ENCODE peak calls at places on chromosomes 5 and 9, in ten cellular contexts. W is stomach, F is AG10803, Q is IMR-90, M is esophagus muscularis mucosa, U is body of pancreas, K is cardiac muscle cell, N is AG09309, D is BE2C, S is fibroblast of mammary gland. Y is an unnamed sample.

GRCh38 chr9:72037571-72037970 is 22.8 kb downstream of the C9orf57 start:
- DNase-seq in F (peak), W (no peak), N (no peak), K (no peak), S (peak), Q (no peak), D (no peak), U (no peak), M (no peak), Y (no peak)

GRCh38 chr5:108415726-108416125 is 33.8 kb upstream of the FBXL17 start:
- DNase-seq in S (no peak), M (no peak), W (no peak), F (no peak), Q (no peak), U (no peak), K (no peak), N (no peak), D (no peak), Y (no peak)

GRCh38 chr5:13346401-13346800 is 598.1 kb downstream of the DNAH5 start:
- DNase-seq in U (no peak), W (no peak), N (no peak), M (no peak), D (no peak), F (no peak), K (no peak), S (no peak), Q (no peak), Y (no peak)

GRCh38 chr5:172640822-172641358 is at the start of gene NEURL1B:
- DNase-seq in U (peak), N (no peak), S (peak), Q (peak), F (peak), M (no peak), D (peak), K (peak), W (peak), Y (peak)

GRCh38 chr9:4092793-4093709 is 206.8 kb downstream of the GLIS3 start:
- DNase-seq in D (no peak), M (peak), U (no peak), W (no peak), S (no peak), N (no peak), Q (peak), K (peak), F (no peak), Y (peak)

GRCh38 chr5:129358069-129358468 is 102.0 kb upstream of the ADAMTS19 start:
- DNase-seq in F (no peak), N (no peak), U (no peak), D (no peak), M (no peak), K (no peak), W (no peak), Q (no peak), S (no peak), Y (no peak)

GRCh38 chr5:79809743-79810142 is 120.1 kb downstream of the CMYA5 start:
- DNase-seq in M (no peak), Q (no peak), U (no peak), F (no peak), W (no peak), N (no peak), K (no peak), D (no peak), S (peak), Y (no peak)

GRCh38 chr9:88388203-88388885 is at the start of gene SPIN1:
- DNase-seq in U (peak), N (no peak), M (peak), W (peak), D (peak), K (peak), Q (peak), F (peak), S (peak), Y (peak)

GRCh38 chr5:66854429-66854828 is 258.2 kb downstream of the MAST4 start:
- DNase-seq in N (no peak), U (no peak), F (no peak), Q (no peak), M (no peak), W (no peak), S (no peak), K (no peak), D (no peak), Y (no peak)

GRCh38 chr9:134182554-134183219 is 18.3 kb upstream of the RNU6ATAC start:
- DNase-seq in Q (peak), U (no peak), F (peak), K (no peak), S (no peak), M (no peak), N (no peak), W (no peak), D (no peak), Y (peak)

GRCh38 chr9:97510797-97511761 is 9.6 kb downstream of the TMOD1 start:
- DNase-seq in Q (peak), W (no peak), D (no peak), F (peak), K (peak), S (peak), M (no peak), U (no peak), N (peak), Y (peak)

GRCh38 chr5:13708432-13708831 is 236.1 kb downstream of the DNAH5 start:
- DNase-seq in S (no peak), U (no peak), D (no peak), K (no peak), F (peak), M (no peak), Q (peak), W (no peak), N (no peak), Y (no peak)

GRCh38 chr9:97703437-97704326 is 6.5 kb upstream of the XPA start:
- DNase-seq in D (peak), M (no peak), N (peak), Q (peak), U (peak), K (peak), W (no peak), F (peak), S (peak), Y (peak)

GRCh38 chr5:158553946-158554336 is 545.8 kb downstream of the EBF1 start:
- DNase-seq in D (no peak), F (no peak), K (no peak), W (no peak), M (no peak), N (no peak), S (peak), U (no peak), Q (no peak), Y (no peak)

GRCh38 chr5:58925627-58926545 is 343.0 kb downstream of the RAB3C start:
- DNase-seq in F (no peak), U (no peak), S (no peak), Q (no peak), M (no peak), D (no peak), W (no peak), K (no peak), N (no peak), Y (no peak)

GRCh38 chr5:109412981-109413402 is 3.2 kb upstream of the PJA2 start:
- DNase-seq in W (no peak), S (no peak), U (no peak), N (no peak), M (no peak), D (no peak), F (no peak), Q (no peak), K (no peak), Y (no peak)

GRCh38 chr5:79935992-79936643 is 54.9 kb downstream of the MTX3 start:
- DNase-seq in N (peak), K (peak), D (no peak), F (peak), M (no peak), Q (peak), S (peak), W (no peak), U (no peak), Y (peak)

GRCh38 chr5:59422026-59422941 is 471.2 kb downstream of the PDE4D start:
- DNase-seq in M (no peak), S (no peak), Q (no peak), F (no peak), U (no peak), N (no peak), D (no peak), K (no peak), W (no peak), Y (no peak)

GRCh38 chr9:96348261-96348660 is 35.2 kb downstream of the SLC35D2 start:
- DNase-seq in D (no peak), F (no peak), M (no peak), K (no peak), U (no peak), S (no peak), Q (no peak), N (no peak), W (no peak), Y (no peak)

GRCh38 chr9:18422296-18423036 is 51.5 kb upstream of the ADAMTSL1 start:
- DNase-seq in U (no peak), D (no peak), W (no peak), K (no peak), Q (no peak), M (no peak), S (no peak), N (no peak), F (no peak), Y (no peak)

GRCh38 chr5:35876454-35876853 is 19.8 kb downstream of the IL7R start:
- DNase-seq in N (no peak), U (no peak), K (no peak), D (no peak), Q (peak), S (peak), W (no peak), F (peak), M (no peak), Y (no peak)

GRCh38 chr9:83583151-83584014 is 39.6 kb upstream of the IDNK start:
- DNase-seq in D (peak), M (peak), K (peak), N (no peak), S (peak), U (peak), F (peak), W (peak), Q (peak), Y (peak)

GRCh38 chr5:1312206-1312605 is 17.3 kb upstream of the TERT start:
- DNase-seq in N (no peak), K (no peak), F (no peak), S (no peak), W (no peak), U (no peak), M (no peak), Q (no peak), D (no peak), Y (no peak)

GRCh38 chr5:165086424-165086823 is 1581.0 kb downstream of the MAT2B start:
- DNase-seq in Q (no peak), W (no peak), F (no peak), S (no peak), D (no peak), K (no peak), M (no peak), N (no peak), U (no peak), Y (no peak)

GRCh38 chr5:134131165-134131564 is 16.7 kb downstream of the TCF7 start:
- DNase-seq in W (no peak), D (no peak), S (no peak), Q (no peak), N (no peak), K (no peak), M (no peak), F (no peak), U (no peak), Y (no peak)

GRCh38 chr9:120759755-120760400 is 33.3 kb downstream of the FBXW2 start:
- DNase-seq in N (no peak), D (no peak), S (no peak), Q (no peak), M (no peak), W (no peak), F (no peak), K (no peak), U (no peak), Y (no peak)

GRCh38 chr5:1003296-1003937 is 5.2 kb upstream of the NKD2 start:
- DNase-seq in K (peak), W (peak), M (no peak), S (peak), D (no peak), Q (no peak), U (peak), F (no peak), N (no peak), Y (no peak)

GRCh38 chr5:76819851-76820280 is 1.0 kb downstream of the F2RL1 start:
- DNase-seq in F (no peak), D (no peak), W (peak), Q (no peak), M (no peak), K (no peak), S (no peak), N (no peak), U (peak), Y (no peak)

GRCh38 chr5:39501403-39501802 is 76.6 kb upstream of the DAB2 start:
- DNase-seq in N (no peak), D (no peak), M (no peak), K (peak), F (peak), U (no peak), W (no peak), Q (peak), S (peak), Y (peak)

GRCh38 chr5:150511641-150512367 is 3.9 kb downstream of the NDST1 start:
- DNase-seq in W (peak), K (peak), M (no peak), N (peak), S (peak), D (peak), U (no peak), F (peak), Q (peak), Y (peak)

GRCh38 chr5:10577371-10578291 is 13.8 kb downstream of the ANKRD33B start:
- DNase-seq in M (no peak), Q (no peak), W (no peak), U (no peak), F (peak), N (no peak), K (peak), D (no peak), S (peak), Y (peak)

GRCh38 chr5:139061856-139062255 is 136.3 kb downstream of the SIL1 start:
- DNase-seq in M (peak), Q (peak), K (peak), D (no peak), S (no peak), N (no peak), W (no peak), F (no peak), U (no peak), Y (peak)

GRCh38 chr5:133967715-133968056 is 739 bp downstream of the C5orf15 start:
- DNase-seq in U (no peak), K (peak), F (peak), N (no peak), S (peak), D (no peak), Q (peak), M (no peak), W (peak), Y (peak)

GRCh38 chr5:111386832-111387162 is 125.5 kb downstream of the STARD4 start:
- DNase-seq in F (no peak), D (no peak), N (no peak), S (no peak), M (no peak), W (no peak), Q (no peak), K (no peak), U (no peak), Y (no peak)

GRCh38 chr9:137445930-137446431 is 4.8 kb upstream of the ENTPD8 start:
- DNase-seq in M (no peak), N (no peak), D (peak), S (peak), U (peak), K (no peak), F (no peak), Q (no peak), W (no peak), Y (no peak)

GRCh38 chr9:1604942-1605560 is 410.1 kb upstream of the SMARCA2 start:
- DNase-seq in S (peak), Q (no peak), U (no peak), D (no peak), K (peak), M (no peak), W (no peak), N (no peak), F (peak), Y (peak)
- TF ChIP-seq CTCF in S (peak), Q (peak), U (no peak), D (peak), K (peak), M (peak), W (no peak), N (peak), F (peak), Y (peak)

GRCh38 chr9:6944896-6945295 is 187.1 kb downstream of the KDM4C start:
- DNase-seq in F (peak), D (no peak), Q (peak), W (no peak), S (peak), K (no peak), N (no peak), M (no peak), U (no peak), Y (no peak)
- H3K4me3 ChIP-seq in F (no peak), D (no peak), Q (no peak), W (no peak), S (no peak), K (no peak), N (no peak), M (no peak), U (no peak), Y (no peak)

DNA sequence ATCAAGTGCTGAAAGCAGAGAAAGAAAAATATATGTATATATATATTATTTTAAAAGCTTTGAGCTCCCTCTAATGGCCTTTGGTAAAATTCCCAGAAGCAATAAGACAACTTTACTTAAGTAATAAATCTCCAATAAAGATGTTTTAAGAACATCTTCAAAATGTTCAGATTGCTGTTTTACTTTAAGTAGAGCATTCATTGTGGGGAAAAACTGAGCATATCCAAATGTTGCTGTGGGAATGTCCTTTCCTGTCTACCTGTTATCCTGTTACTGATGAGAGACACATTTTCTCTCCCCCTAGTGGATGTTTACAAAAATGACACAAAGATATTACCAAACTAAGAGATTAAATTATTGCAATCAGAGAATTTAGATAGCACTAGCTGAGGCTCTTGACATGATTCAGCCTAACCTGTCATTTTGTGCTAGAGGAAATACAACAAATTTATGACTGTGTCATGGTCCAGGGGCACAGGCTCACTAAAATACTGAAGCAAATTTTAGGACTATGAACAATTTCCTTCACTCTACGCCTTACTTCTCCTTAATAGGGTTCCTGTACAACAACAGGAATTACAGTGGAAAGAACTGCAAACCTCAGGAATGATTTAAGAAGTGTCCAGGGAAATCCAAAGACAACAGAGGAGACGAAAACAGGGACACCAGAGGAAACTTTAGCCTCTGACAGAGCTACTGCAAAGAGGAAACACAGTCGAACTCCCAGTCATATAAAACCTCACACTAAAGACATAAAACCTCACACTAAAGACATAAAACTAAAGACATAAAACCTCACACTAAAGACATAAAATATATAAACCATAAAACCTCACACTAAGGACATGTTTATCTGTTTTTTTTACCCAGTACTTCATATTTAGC is 24.3 kb upstream of the PRRC1 start:
- DNase-seq in K (peak), U (no peak), W (no peak), D (no peak), F (peak), S (peak), N (no peak), M (no peak), Q (peak), Y (peak)
- TF ChIP-seq CTCF in K (peak), U (peak), W (peak), D (peak), F (peak), S (peak), N (peak), M (peak), Q (peak), Y (peak)

GRCh38 chr9:95317119-95317892 is at the start of gene FANCC:
- DNase-seq in N (no peak), W (peak), F (peak), U (peak), K (peak), D (peak), M (peak), Q (peak), S (peak), Y (peak)

GRCh38 chr9:95316794-95317118 is 753 bp downstream of the FANCC start:
- DNase-seq in K (peak), M (no peak), N (no peak), W (peak), S (peak), Q (peak), D (peak), F (peak), U (peak), Y (peak)

GRCh38 chr9:95315108-95315746 is 2.3 kb downstream of the FANCC start:
- DNase-seq in F (no peak), U (no peak), M (no peak), S (no peak), W (no peak), D (no peak), N (no peak), Q (no peak), K (no peak), Y (no peak)

GRCh38 chr9:95316274-95316673 is 1.2 kb downstream of the FANCC start:
- DNase-seq in S (no peak), N (no peak), U (no peak), M (no peak), Q (no peak), W (no peak), F (no peak), D (no peak), K (no peak), Y (no peak)

DNA sequence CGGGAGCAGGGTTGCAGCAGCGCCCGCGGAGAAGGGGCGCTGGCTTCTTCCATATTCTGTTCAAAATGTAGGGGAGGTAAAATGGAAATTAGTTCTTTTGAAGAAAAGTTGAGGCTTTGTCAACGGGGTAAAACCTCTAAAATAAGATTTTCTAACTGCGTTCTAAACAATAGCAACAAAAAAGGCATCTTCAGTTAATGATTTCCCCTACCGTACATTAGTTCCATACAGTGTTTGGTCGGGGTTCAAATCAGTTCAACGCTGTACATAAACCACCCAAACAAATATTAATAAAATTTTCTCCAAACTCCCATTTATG is 343 bp upstream of the FANCC start:
- DNase-seq in W (no peak), S (no peak), Q (no peak), K (no peak), U (no peak), F (no peak), D (no peak), N (no peak), M (no peak), Y (no peak)
- H3K4me3 ChIP-seq in W (peak), S (peak), Q (peak), K (peak), U (peak), F (peak), D (peak), N (peak), M (peak), Y (peak)

DNA sequence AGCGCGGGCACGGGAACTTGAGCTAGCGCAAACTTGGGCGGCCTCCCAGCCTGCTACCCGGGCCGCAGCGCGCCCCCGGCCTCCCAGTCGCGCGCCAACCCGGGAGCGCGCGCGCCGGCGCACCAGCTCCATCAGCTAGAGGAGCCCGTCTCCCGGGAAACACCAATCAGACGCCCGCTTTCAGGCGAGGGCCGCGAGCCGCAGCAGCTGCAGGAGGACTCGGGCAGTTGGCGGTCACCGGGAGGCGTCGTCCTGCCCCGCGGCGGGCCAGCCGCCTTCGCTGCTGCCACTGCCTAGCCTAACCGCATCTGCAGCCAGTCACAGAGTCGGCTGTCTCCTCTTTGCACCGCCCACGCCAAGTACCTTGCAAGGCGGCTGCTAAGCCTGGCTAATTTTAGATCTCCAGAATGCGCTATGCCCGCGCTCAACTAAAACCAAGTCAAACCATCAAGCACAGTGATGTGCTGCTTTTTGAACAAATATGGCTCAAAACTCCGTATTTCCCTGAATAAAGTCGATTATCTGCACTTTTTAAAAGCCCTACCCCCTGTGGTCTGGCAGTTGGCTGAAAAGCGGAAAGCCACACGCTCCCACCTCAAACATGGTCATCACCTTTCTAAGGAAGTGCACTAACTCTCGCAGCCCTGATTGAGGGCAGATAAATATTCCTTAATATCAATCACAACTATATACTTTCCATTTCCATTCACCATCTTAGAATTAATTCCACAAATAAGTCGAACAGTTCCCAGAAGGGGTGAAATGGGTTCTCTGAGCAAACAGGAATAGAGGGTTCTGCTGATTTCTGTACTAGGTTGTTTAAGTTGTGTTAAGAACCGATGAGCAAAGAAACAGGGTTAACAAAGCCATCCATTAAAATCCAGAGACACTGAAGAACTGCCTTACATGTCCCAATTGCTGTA is 221.8 kb downstream of the MEF2C start:
- DNase-seq in F (peak), K (peak), Q (peak), M (peak), S (peak), U (no peak), W (no peak), D (peak), N (peak), Y (peak)
- TF ChIP-seq CTCF in F (no peak), K (no peak), Q (no peak), M (no peak), S (no peak), U (no peak), W (no peak), D (no peak), N (no peak), Y (no peak)

GRCh38 chr5:71782771-71783770 is 64.0 kb downstream of the CARTPT start:
- DNase-seq in Q (peak), K (peak), W (peak), U (peak), S (peak), N (no peak), F (peak), D (peak), M (no peak), Y (peak)
- H3K4me3 ChIP-seq in Q (peak), K (no peak), W (peak), U (no peak), S (peak), N (no peak), F (peak), D (peak), M (peak), Y (peak)